ENCODE peak calls at places on chromosomes 2 and 18, in ten cellular contexts. I, C, X, T, K, E, W, B, S and H are unnamed samples.

GRCh38 chr2:225471039-225471438 is 71.5 kb downstream of the NYAP2 start:
- DNase-seq in I (no peak), C (no peak), X (no peak), T (no peak), K (no peak), E (no peak), W (no peak), B (peak; percentile 10), S (no peak), H (no peak)

GRCh38 chr18:44423826-44424225 is 256.9 kb upstream of the SETBP1 start:
- DNase-seq in I (no peak), C (no peak), X (no peak), T (no peak), K (no peak), E (no peak), W (no peak), B (no peak), S (peak; percentile 46), H (no peak)

GRCh38 chr2:225889452-225889851 is 489.9 kb downstream of the NYAP2 start:
- DNase-seq in I (no peak), C (peak; percentile 90), X (peak; percentile 66), T (peak; percentile 10), K (no peak), E (peak; percentile 62), W (peak; percentile 44), B (peak; percentile 83), S (peak; percentile 34), H (peak; percentile 91)

GRCh38 chr2:236083934-236084333 is 84.3 kb downstream of the GBX2 start:
- DNase-seq in I (no peak), C (no peak), X (no peak), T (no peak), K (no peak), E (no peak), W (no peak), B (no peak), S (no peak), H (no peak)

GRCh38 chr2:159617080-159617479 is 732 bp upstream of the BAZ2B start:
- DNase-seq in I (no peak), C (no peak), X (no peak), T (no peak), K (no peak), E (no peak), W (no peak), B (no peak), S (no peak), H (no peak)

GRCh38 chr2:224142397-224143312 is 103.6 kb upstream of the SERPINE2 start:
- DNase-seq in I (no peak), C (peak; percentile 74), X (no peak), T (no peak), K (no peak), E (peak; percentile 56), W (no peak), B (no peak), S (no peak), H (peak; percentile 90)

GRCh38 chr2:108959401-108959800 is 29.6 kb downstream of the EDAR start:
- DNase-seq in I (no peak), C (no peak), X (no peak), T (no peak), K (no peak), E (peak; percentile 50), W (no peak), B (no peak), S (no peak), H (peak; percentile 13)

GRCh38 chr2:240284503-240285259 is 144.2 kb upstream of the OTOS start:
- DNase-seq in I (no peak), C (no peak), X (no peak), T (no peak), K (no peak), E (no peak), W (no peak), B (no peak), S (no peak), H (no peak)

GRCh38 chr2:101831351-101831865 is 133.9 kb downstream of the MAP4K4 start:
- DNase-seq in I (peak; percentile 72), C (peak; percentile 90), X (peak; percentile 85), T (peak; percentile 79), K (peak; percentile 56), E (peak; percentile 74), W (peak; percentile 78), B (peak; percentile 82), S (peak; percentile 29), H (peak; percentile 72)

GRCh38 chr18:8507361-8507760 is 101.9 kb upstream of the RAB12 start:
- DNase-seq in I (no peak), C (peak; percentile 33), X (no peak), T (no peak), K (no peak), E (no peak), W (peak; percentile 37), B (no peak), S (no peak), H (peak; percentile 22)

GRCh38 chr2:103860016-103860415 is 993.9 kb upstream of the POU3F3 start:
- DNase-seq in I (no peak), C (no peak), X (no peak), T (no peak), K (no peak), E (no peak), W (no peak), B (no peak), S (no peak), H (no peak)

GRCh38 chr2:124325667-124326425 is 300.8 kb downstream of the CNTNAP5 start:
- DNase-seq in I (no peak), C (no peak), X (peak; percentile 6), T (no peak), K (no peak), E (no peak), W (peak; percentile 26), B (peak; percentile 58), S (no peak), H (peak; percentile 27)

GRCh38 chr2:191691016-191691725 is 13.2 kb downstream of the NABP1 start:
- DNase-seq in I (no peak), C (peak; percentile 93), X (peak; percentile 82), T (peak; percentile 87), K (peak; percentile 32), E (peak; percentile 80), W (peak; percentile 84), B (peak; percentile 85), S (peak; percentile 47), H (peak; percentile 93)

GRCh38 chr2:17879137-17879912 is 858 bp downstream of the KCNS3 start:
- DNase-seq in I (no peak), C (peak; percentile 75), X (peak; percentile 81), T (no peak), K (no peak), E (peak; percentile 81), W (no peak), B (peak; percentile 51), S (peak; percentile 75), H (peak; percentile 46)

GRCh38 chr18:50473896-50474295 is 86.0 kb upstream of the MAPK4 start:
- DNase-seq in I (no peak), C (no peak), X (no peak), T (no peak), K (no peak), E (no peak), W (no peak), B (no peak), S (peak; percentile 71), H (no peak)

GRCh38 chr18:31301201-31301655 is 16.7 kb upstream of the DSG1 start:
- DNase-seq in I (no peak), C (no peak), X (peak; percentile 34), T (no peak), K (no peak), E (peak; percentile 64), W (no peak), B (no peak), S (no peak), H (no peak)

GRCh38 chr18:59744271-59744721 is 47.1 kb upstream of the CCBE1 start:
- DNase-seq in I (no peak), C (peak; percentile 82), X (no peak), T (no peak), K (no peak), E (peak; percentile 88), W (no peak), B (no peak), S (no peak), H (peak; percentile 98)

GRCh38 chr18:35619468-35619867 is 37.9 kb downstream of the GALNT1 start:
- DNase-seq in I (peak; percentile 48), C (no peak), X (no peak), T (no peak), K (no peak), E (no peak), W (no peak), B (no peak), S (no peak), H (peak; percentile 24)

GRCh38 chr18:23701544-23702064 is 12.4 kb downstream of the LAMA3 start:
- DNase-seq in I (no peak), C (no peak), X (no peak), T (no peak), K (no peak), E (no peak), W (no peak), B (no peak), S (no peak), H (no peak)

GRCh38 chr18:9209230-9209629 is 72.6 kb downstream of the ANKRD12 start:
- DNase-seq in I (no peak), C (peak; percentile 66), X (no peak), T (no peak), K (no peak), E (no peak), W (no peak), B (no peak), S (no peak), H (no peak)

GRCh38 chr18:50286391-50287027 is 983 bp downstream of the CXXC1 start:
- DNase-seq in I (no peak), C (peak; percentile 27), X (no peak), T (peak; percentile 34), K (no peak), E (peak; percentile 45), W (peak; percentile 73), B (peak; percentile 5), S (peak; percentile 45), H (peak; percentile 65)

GRCh38 chr2:105824446-105824845 is 79.7 kb downstream of the NCK2 start:
- DNase-seq in I (no peak), C (no peak), X (no peak), T (no peak), K (no peak), E (no peak), W (no peak), B (no peak), S (no peak), H (peak; percentile 24)

GRCh38 chr2:51698005-51698404 is 666.1 kb upstream of the NRXN1 start:
- DNase-seq in I (no peak), C (no peak), X (peak; percentile 22), T (no peak), K (no peak), E (no peak), W (no peak), B (no peak), S (no peak), H (no peak)

GRCh38 chr2:133641497-133641896 is 73.2 kb upstream of the NCKAP5 start:
- DNase-seq in I (peak; percentile 75), C (no peak), X (peak; percentile 61), T (no peak), K (no peak), E (peak; percentile 99), W (peak; percentile 4), B (peak; percentile 80), S (no peak), H (no peak)

GRCh38 chr2:25369439-25369838 is 27.7 kb upstream of the DNMT3A start:
- DNase-seq in I (no peak), C (no peak), X (no peak), T (no peak), K (no peak), E (no peak), W (no peak), B (no peak), S (no peak), H (no peak)

GRCh38 chr2:177753682-177754475 is 318.7 kb downstream of the PDE11A start:
- DNase-seq in I (peak; percentile 80), C (peak; percentile 59), X (peak; percentile 71), T (peak; percentile 6), K (no peak), E (peak; percentile 65), W (peak; percentile 73), B (peak; percentile 31), S (no peak), H (peak; percentile 94)

GRCh38 chr2:105455488-105455991 is 56.7 kb upstream of the FHL2 start:
- DNase-seq in I (no peak), C (peak; percentile 98), X (peak; percentile 64), T (no peak), K (no peak), E (peak; percentile 96), W (peak; percentile 5), B (peak; percentile 97), S (peak; percentile 37), H (peak; percentile 99)

GRCh38 chr2:140589273-140589672 is 1541.5 kb downstream of the LRP1B start:
- DNase-seq in I (no peak), C (peak; percentile 17), X (no peak), T (no peak), K (no peak), E (no peak), W (no peak), B (no peak), S (no peak), H (peak; percentile 21)